ENCODE peak calls at places on chromosomes 7 and 10, in six cellular contexts. N is heart right ventricle, L is astrocyte of the spinal cord, M is fibroblast of pulmonary artery, H is HFF-Myc, S is GM20000. E is an unnamed sample.

GRCh38 chr7:80783688-80784327 is 135.0 kb downstream of the SEMA3C start:
- DNase-seq in N (no peak), M (peak; percentile 35), S (no peak), H (no peak), L (peak; percentile 85), E (no peak)

GRCh38 chr10:13769926-13770325 is 183.2 kb downstream of the PRPF18 start:
- DNase-seq in N (no peak), S (no peak), M (peak; percentile 35), H (no peak), L (no peak), E (no peak)

GRCh38 chr7:91082038-91082437 is 182.2 kb upstream of the FZD1 start:
- DNase-seq in S (no peak), M (peak; percentile 45), H (no peak), N (no peak), L (peak; percentile 83), E (no peak)

GRCh38 chr7:10802526-10802925 is 171.1 kb upstream of the PHF14 start:
- DNase-seq in M (peak; percentile 38), L (peak; percentile 85), S (no peak), N (no peak), H (no peak), E (no peak)

GRCh38 chr10:71722849-71723248 is 3.3 kb upstream of the C10orf105 start:
- DNase-seq in L (no peak), H (no peak), N (no peak), S (no peak), M (no peak), E (no peak)

GRCh38 chr10:34808789-34809745 is 6.0 kb downstream of the PARD3 start:
- DNase-seq in S (no peak), H (no peak), N (peak; percentile 44), L (peak; percentile 54), M (no peak), E (no peak)

GRCh38 chr7:21253740-21254687 is 173.9 kb upstream of the SP4 start:
- DNase-seq in S (peak; percentile 26), L (peak; percentile 54), M (peak; percentile 65), N (no peak), H (peak; percentile 3), E (peak; percentile 69)

GRCh38 chr7:107020400-107020799 is 24.1 kb upstream of the PRKAR2B start:
- DNase-seq in S (no peak), N (no peak), M (no peak), H (no peak), L (no peak), E (no peak)

GRCh38 chr10:127117125-127117524 is 79.3 kb downstream of the INSYN2A start:
- DNase-seq in H (peak; percentile 19), M (peak; percentile 69), L (peak; percentile 69), N (peak; percentile 66), S (no peak), E (peak; percentile 58)

GRCh38 chr7:30996883-30997282 is 33.1 kb downstream of the GHRHR start:
- DNase-seq in H (no peak), L (no peak), M (no peak), S (no peak), N (no peak), E (no peak)

GRCh38 chr7:8282871-8283270 is 20.9 kb upstream of the ICA1 start:
- DNase-seq in H (no peak), L (no peak), N (no peak), M (no peak), S (no peak), E (no peak)

GRCh38 chr10:17290226-17290625 is 62.2 kb downstream of the VIM start:
- DNase-seq in H (no peak), L (peak; percentile 9), M (peak; percentile 29), N (no peak), S (no peak), E (peak; percentile 35)
- TF ChIP-seq CTCF in H (peak; percentile 15), L (peak; percentile 26), M (no peak), N (no peak), S (no peak), E (peak; percentile 39)

GRCh38 chr7:74149556-74149955 is 24.6 kb upstream of the EIF4H start:
- DNase-seq in H (no peak), S (no peak), M (no peak), N (no peak), L (no peak), E (no peak)
- TF ChIP-seq CTCF in H (no peak), S (no peak), M (no peak), N (no peak), L (no peak), E (no peak)

GRCh38 chr10:99433378-99434020 is 3.1 kb upstream of the GOT1 start:
- DNase-seq in L (no peak), M (no peak), N (no peak), S (no peak), H (no peak), E (no peak)
- TF ChIP-seq CTCF in L (peak; percentile 30), M (peak; percentile 18), N (no peak), S (no peak), H (peak; percentile 11), E (no peak)

GRCh38 chr10:87651801-87652200 is 7.9 kb upstream of the PAPSS2 start:
- DNase-seq in H (no peak), N (no peak), M (no peak), S (no peak), L (no peak), E (no peak)
- TF ChIP-seq CTCF in H (no peak), N (no peak), M (no peak), S (no peak), L (no peak), E (no peak)

GRCh38 chr10:63431962-63432797 is 33.6 kb downstream of the JMJD1C start:
- DNase-seq in H (no peak), S (no peak), M (peak; percentile 33), N (no peak), L (no peak), E (peak; percentile 39)
- TF ChIP-seq CTCF in H (no peak), S (no peak), M (no peak), N (no peak), L (no peak), E (no peak)

DNA sequence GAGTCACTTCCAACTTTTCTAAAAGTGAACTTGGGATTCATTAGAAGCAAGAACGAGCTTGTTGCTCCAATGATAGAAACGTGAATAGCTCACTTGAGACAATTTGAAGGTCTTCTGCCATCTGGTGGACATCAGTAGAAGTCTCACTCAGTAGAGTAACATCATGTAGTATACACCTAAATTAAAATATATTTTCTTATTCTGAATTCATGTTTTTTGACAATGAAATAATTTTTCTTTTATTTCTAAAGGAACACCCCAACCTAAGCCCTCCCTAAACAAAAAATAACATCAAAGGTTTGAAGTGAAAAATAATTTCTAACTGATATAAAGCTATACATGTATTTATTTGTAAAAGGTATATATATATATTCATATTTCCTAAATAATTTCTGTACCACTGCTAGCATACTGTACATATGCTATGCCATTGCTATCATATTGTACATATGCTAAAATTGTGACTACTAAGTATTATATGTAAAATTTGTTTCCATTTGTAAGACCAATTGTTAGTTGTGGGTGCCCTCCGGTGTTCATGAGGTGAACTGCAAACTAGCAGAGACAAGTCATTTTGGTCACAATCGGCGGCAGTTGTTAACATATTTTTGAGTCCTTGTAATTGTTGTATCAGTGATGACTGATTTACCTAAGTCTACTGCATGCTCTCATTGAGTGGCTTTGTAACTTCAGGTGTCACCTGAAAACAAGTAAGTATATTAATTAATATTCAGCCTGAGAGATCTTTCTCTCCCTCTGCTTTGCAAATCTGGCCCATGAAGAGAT is 121.9 kb downstream of the PTPRZ1 start:
- DNase-seq in N (peak; percentile 19), H (peak; percentile 52), L (peak; percentile 84), S (peak; percentile 45), M (peak; percentile 91), E (peak; percentile 67)
- TF ChIP-seq CTCF in N (peak; percentile 43), H (peak; percentile 63), L (peak; percentile 81), S (peak; percentile 58), M (peak; percentile 81), E (peak; percentile 86)

E was measured in activated CD8-positive, alpha-beta T cell treated with anti-CD3 and anti-CD28 coated beads for 36 hours.